ENCODE peak calls at places on chromosomes 5 and 9, in six cellular contexts. Q is K562, S is HepG2, A is GM12891, E is GM12878, H is H1. L is an unnamed sample.

GRCh38 chr5:72134226-72134625 is 27.0 kb downstream of the MAP1B start:
- DNase-seq in Q (no peak), S (no peak), A (no peak), E (no peak), H (no peak), L (no peak)

GRCh38 chr9:38620483-38621433 is at the start of gene ANKRD18A:
- DNase-seq in Q (no peak), S (peak; percentile 89), A (peak; percentile 48), E (no peak), H (peak; percentile 88), L (no peak)

GRCh38 chr5:90170231-90170630 is 239.3 kb downstream of the CETN3 start:
- DNase-seq in Q (no peak), S (no peak), A (no peak), E (no peak), H (no peak), L (no peak)

GRCh38 chr9:20315672-20316071 is 306.6 kb downstream of the MLLT3 start:
- DNase-seq in Q (no peak), S (no peak), A (no peak), E (no peak), H (no peak), L (no peak)

GRCh38 chr5:117455236-117456233 is 880.9 kb upstream of the SEMA6A start:
- DNase-seq in Q (no peak), S (peak; percentile 22), A (no peak), E (no peak), H (peak; percentile 43), L (no peak)

GRCh38 chr5:14424011-14424685 is 157.4 kb upstream of the OTULINL start:
- DNase-seq in Q (no peak), S (no peak), A (no peak), E (no peak), H (no peak), L (no peak)

GRCh38 chr5:130350131-130350530 is 445.9 kb downstream of the CHSY3 start:
- DNase-seq in Q (no peak), S (no peak), A (no peak), E (no peak), H (no peak), L (no peak)

GRCh38 chr5:73450672-73451217 is 2.2 kb upstream of the FOXD1 start:
- DNase-seq in Q (peak; percentile 18), S (no peak), A (no peak), E (no peak), H (no peak), L (no peak)

GRCh38 chr5:66306105-66306843 is 162.2 kb downstream of the SREK1 start:
- DNase-seq in Q (peak; percentile 66), S (peak; percentile 55), A (peak; percentile 35), E (no peak), H (peak; percentile 34), L (peak; percentile 25)

GRCh38 chr5:109141499-109142200 is 268.1 kb downstream of the PJA2 start:
- DNase-seq in Q (peak; percentile 51), S (no peak), A (no peak), E (no peak), H (no peak), L (no peak)

GRCh38 chr5:156526081-156527017 is 199.4 kb downstream of the SGCD start:
- DNase-seq in Q (no peak), S (no peak), A (no peak), E (no peak), H (no peak), L (no peak)

GRCh38 chr9:13267743-13268142 is 11.7 kb downstream of the MPDZ start:
- DNase-seq in Q (peak; percentile 51), S (no peak), A (no peak), E (no peak), H (no peak), L (no peak)

GRCh38 chr5:42912184-42912766 is 100.6 kb upstream of the SELENOP start:
- DNase-seq in Q (peak; percentile 53), S (peak; percentile 25), A (no peak), E (no peak), H (no peak), L (no peak)

GRCh38 chr5:9562101-9562500 is 16.2 kb upstream of the SEMA5A start:
- DNase-seq in Q (no peak), S (no peak), A (no peak), E (no peak), H (no peak), L (no peak)

GRCh38 chr9:37209431-37210386 is 89.3 kb downstream of the ZCCHC7 start:
- DNase-seq in Q (peak; percentile 54), S (peak; percentile 9), A (no peak), E (no peak), H (no peak), L (no peak)

GRCh38 chr9:125889524-125890473 is 142.6 kb downstream of the PBX3 start:
- DNase-seq in Q (no peak), S (no peak), A (peak; percentile 47), E (no peak), H (no peak), L (peak; percentile 39)

GRCh38 chr5:27524515-27524914 is 486.1 kb upstream of the CDH9 start:
- DNase-seq in Q (no peak), S (no peak), A (no peak), E (no peak), H (no peak), L (no peak)

GRCh38 chr5:4230905-4231561 is 635.4 kb downstream of the IRX1 start:
- DNase-seq in Q (no peak), S (no peak), A (no peak), E (no peak), H (no peak), L (no peak)

GRCh38 chr5:172444110-172444510 is 10.2 kb downstream of the SH3PXD2B start:
- DNase-seq in Q (no peak), S (no peak), A (no peak), E (no peak), H (no peak), L (no peak)

GRCh38 chr5:4661851-4662250 is 478.3 kb upstream of the ADAMTS16 start:
- DNase-seq in Q (no peak), S (no peak), A (no peak), E (no peak), H (no peak), L (no peak)

GRCh38 chr5:138789771-138790242 is 36.6 kb downstream of the CTNNA1 start:
- DNase-seq in Q (peak; percentile 62), S (peak; percentile 52), A (peak; percentile 30), E (no peak), H (no peak), L (peak; percentile 19)

GRCh38 chr9:36064448-36065037 is 27.8 kb downstream of the RECK start:
- DNase-seq in Q (no peak), S (no peak), A (no peak), E (no peak), H (no peak), L (no peak)

GRCh38 chr5:116313366-116313765 is 228.5 kb downstream of the COMMD10 start:
- DNase-seq in Q (no peak), S (no peak), A (no peak), E (no peak), H (no peak), L (no peak)

GRCh38 chr9:805151-805550 is 36.3 kb upstream of the DMRT1 start:
- DNase-seq in Q (no peak), S (no peak), A (no peak), E (no peak), H (no peak), L (no peak)

GRCh38 chr9:116153765-116154333 is at the start of gene PAPPA:
- DNase-seq in Q (no peak), S (no peak), A (no peak), E (no peak), H (no peak), L (no peak)

GRCh38 chr5:56375011-56375410 is 141.9 kb upstream of the ANKRD55 start:
- DNase-seq in Q (no peak), S (no peak), A (no peak), E (no peak), H (no peak), L (no peak)

GRCh38 chr5:156411131-156411727 is 84.3 kb downstream of the SGCD start:
- DNase-seq in Q (no peak), S (no peak), A (no peak), E (no peak), H (no peak), L (no peak)

GRCh38 chr5:172640822-172641358 is at the start of gene NEURL1B:
- DNase-seq in Q (peak; percentile 77), S (peak; percentile 29), A (peak; percentile 76), E (no peak), H (no peak), L (peak; percentile 67)

DNA sequence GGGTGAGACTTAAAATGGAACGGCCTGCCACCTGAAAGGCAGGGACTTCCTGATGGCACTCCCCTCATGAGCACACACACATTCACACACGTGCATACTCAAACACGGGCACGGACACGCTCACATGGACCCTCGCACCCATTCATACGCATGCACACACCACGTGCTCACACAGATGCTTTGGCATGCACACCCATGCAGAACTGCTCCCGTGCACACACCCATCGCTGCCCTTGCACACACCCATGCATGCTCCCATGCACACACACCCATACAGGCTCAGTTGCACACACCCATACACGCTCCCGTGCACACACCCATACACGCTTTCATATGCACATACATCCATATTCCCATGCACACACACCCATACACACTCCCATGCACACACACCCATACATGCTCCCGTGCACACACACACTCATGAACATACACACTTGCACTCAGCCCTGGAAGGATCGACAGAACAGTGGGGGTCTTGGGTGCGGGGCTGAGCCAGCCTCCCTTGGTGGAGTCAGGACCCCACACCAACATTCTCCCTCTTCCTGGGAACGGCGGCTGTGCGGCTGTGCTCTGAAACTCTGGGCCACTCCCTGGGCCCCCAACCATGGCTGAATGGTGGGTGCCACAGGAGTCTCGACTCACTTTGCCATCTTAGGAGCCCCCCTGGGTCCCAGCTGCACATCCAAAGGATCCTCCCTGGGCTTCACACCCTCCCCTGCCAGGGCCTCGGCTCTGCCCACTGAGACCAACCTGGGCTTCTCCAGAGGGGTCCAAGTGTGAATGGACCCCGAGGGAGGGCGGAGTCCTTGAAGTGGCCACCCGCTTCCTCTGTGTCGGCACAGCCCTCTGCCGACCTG is 115.2 kb downstream of the RXRA start:
- DNase-seq in Q (no peak), S (no peak), A (no peak), E (no peak), H (no peak), L (no peak)
- TF ChIP-seq POLR2A in Q (no peak), S (no peak), A (no peak), E (peak; percentile 69), H (no peak), L (no peak)

GRCh38 chr9:77751341-77752091 is 103.4 kb upstream of the GNA14 start:
- DNase-seq in Q (peak; percentile 40), S (peak; percentile 35), A (no peak), E (no peak), H (no peak), L (no peak)
- TF ChIP-seq POLR2AphosphoS5 in Q (no peak), S (no peak), A (no peak), E (no peak), H (no peak), L (no peak)

GRCh38 chr5:62582198-62582597 is 3.6 kb downstream of the LRRC70 start:
- DNase-seq in Q (no peak), S (no peak), A (no peak), E (no peak), H (no peak), L (no peak)
- TF ChIP-seq TAF1 in Q (no peak), S (no peak), A (no peak), E (no peak), H (no peak), L (no peak)

GRCh38 chr9:9730174-9730573 is 882.6 kb downstream of the PTPRD start:
- DNase-seq in Q (no peak), S (no peak), A (no peak), E (no peak), H (no peak), L (no peak)

GRCh38 chr9:9729082-9729481 is 883.7 kb downstream of the PTPRD start:
- DNase-seq in Q (no peak), S (no peak), A (no peak), E (no peak), H (no peak), L (no peak)
- TF ChIP-seq POLR2A in Q (no peak), S (no peak), A (no peak), E (no peak), H (no peak), L (no peak)